ENCODE peak calls at places on chromosome 12, in four cellular contexts. Q is effector memory CD4-positive, alpha-beta T cell; K is stimulated activated CD8-positive, alpha-beta memory T cell treated with anti-CD3 and anti-CD28 coated beads, Interleukin-4, amount 100 ng/mL, for 24 hours; J is lower leg skin. C is an unnamed sample.

GRCh38 chr12:91222746-91223145 is 40.1 kb upstream of the DCN start:
- DNase-seq in K (no peak), J (no peak), Q (no peak), C (no peak)

GRCh38 chr12:67650528-67651379 is 2.2 kb downstream of the DYRK2 start:
- DNase-seq in J (no peak), Q (no peak), K (no peak), C (no peak)

GRCh38 chr12:27493260-27493935 is 30.6 kb upstream of the PPFIBP1 start:
- DNase-seq in J (no peak), K (no peak), Q (no peak), C (no peak)

GRCh38 chr12:72273851-72274284 is 1.7 kb downstream of the TRHDE start:
- DNase-seq in Q (no peak), J (no peak), K (no peak), C (no peak)

GRCh38 chr12:4296749-4297148 is 23.2 kb downstream of the CCND2 start:
- DNase-seq in J (no peak), K (no peak), Q (no peak), C (no peak)

GRCh38 chr12:57179331-57180086 is 32.1 kb upstream of the LRP1-AS start:
- DNase-seq in K (no peak), Q (no peak), J (no peak), C (no peak)

GRCh38 chr12:110936367-110937103 is 16.2 kb upstream of the MYL2 start:
- DNase-seq in K (no peak), J (peak), Q (no peak), C (no peak)

GRCh38 chr12:102910792-102911191 is 6.3 kb downstream of the PAH start:
- DNase-seq in K (no peak), J (no peak), Q (no peak), C (no peak)

GRCh38 chr12:54052745-54053624 is 650 bp upstream of the HOXC4 start:
- DNase-seq in J (no peak), Q (no peak), K (no peak), C (no peak)

GRCh38 chr12:132152411-132152821 is 8.2 kb downstream of the NOC4L start:
- DNase-seq in Q (no peak), J (no peak), K (no peak), C (no peak)

GRCh38 chr12:104456417-104456949 is at the start of gene CHST11:
- DNase-seq in K (peak), Q (peak), J (peak), C (peak)

GRCh38 chr12:15767301-15767700 is 21.9 kb downstream of the EPS8 start:
- DNase-seq in J (no peak), Q (no peak), K (no peak), C (no peak)

GRCh38 chr12:109608796-109609195 is 35.2 kb downstream of the MVK start:
- DNase-seq in Q (no peak), K (no peak), J (no peak), C (no peak)

GRCh38 chr12:123713398-123714301 is 1.5 kb downstream of the ATP6V0A2 start:
- DNase-seq in K (no peak), J (no peak), Q (no peak), C (no peak)

GRCh38 chr12:14771651-14772137 is 31.6 kb downstream of the WBP11 start:
- DNase-seq in Q (peak), J (no peak), K (peak), C (no peak)

GRCh38 chr12:2288001-2288400 is 235.2 kb downstream of the CACNA1C start:
- DNase-seq in Q (no peak), J (peak), K (no peak), C (no peak)

GRCh38 chr12:122917508-122918227 is 21.7 kb upstream of the VPS37B start:
- DNase-seq in J (no peak), K (no peak), Q (no peak), C (no peak)

GRCh38 chr12:127340381-127340780 is 926.6 kb upstream of the TMEM132C start:
- DNase-seq in Q (no peak), K (no peak), J (no peak), C (no peak)

GRCh38 chr12:131537267-131537920 is 173.5 kb upstream of the SFSWAP start:
- DNase-seq in Q (no peak), K (no peak), J (no peak), C (no peak)

GRCh38 chr12:13205809-13206559 is 9.5 kb downstream of the EMP1 start:
- DNase-seq in Q (no peak), J (no peak), K (no peak), C (no peak)

GRCh38 chr12:25792031-25792430 is 166.5 kb upstream of the RASSF8 start:
- DNase-seq in K (no peak), J (no peak), Q (no peak), C (no peak)

GRCh38 chr12:29644536-29645162 is 139.1 kb downstream of the TMTC1 start:
- DNase-seq in J (no peak), Q (no peak), K (no peak), C (no peak)

GRCh38 chr12:109027767-109028166 is 6.9 kb upstream of the SVOP start:
- DNase-seq in J (no peak), Q (no peak), K (no peak), C (no peak)

GRCh38 chr12:95545303-95545702 is 6.0 kb downstream of the USP44 start:
- DNase-seq in J (no peak), Q (no peak), K (no peak), C (no peak)

GRCh38 chr12:79689477-79690155 is 1.1 kb downstream of the PAWR start:
- DNase-seq in J (peak), Q (no peak), K (no peak), C (peak)

GRCh38 chr12:54653025-54653424 is 4.9 kb upstream of the DCD start:
- DNase-seq in Q (no peak), J (no peak), K (no peak), C (no peak)

GRCh38 chr12:43111608-43112007 is 440.4 kb downstream of the ADAMTS20 start:
- DNase-seq in K (no peak), J (no peak), Q (no peak), C (no peak)

GRCh38 chr12:18430425-18431048 is 169.2 kb downstream of the PIK3C2G start:
- DNase-seq in K (no peak), J (no peak), Q (no peak), C (no peak)

GRCh38 chr12:60501124-60501729 is 905.4 kb downstream of the SLC16A7 start:
- DNase-seq in K (no peak), J (no peak), Q (no peak), C (no peak)

GRCh38 chr12:95956557-95957145 is 13.5 kb downstream of the AMDHD1 start:
- DNase-seq in K (no peak), Q (no peak), J (no peak), C (no peak)

GRCh38 chr12:79673334-79673733 is 17.4 kb downstream of the PAWR start:
- DNase-seq in K (no peak), J (no peak), Q (no peak), C (peak)

GRCh38 chr12:40569626-40570179 is 122.5 kb upstream of the CNTN1 start:
- DNase-seq in K (no peak), J (no peak), Q (no peak), C (no peak)